ENCODE peak calls at places on chromosomes 13 and 19, in eight cellular contexts. S, A, T, L, Y, Z, X and K are unnamed samples.

GRCh38 chr13:48950507-48950886 is 25.2 kb upstream of the FNDC3A start:
- DNase-seq in S (no peak), A (no peak), T (no peak), L (peak; percentile 20), Y (no peak), Z (no peak), X (peak; percentile 47), K (no peak)

GRCh38 chr13:88464851-88465250 is 793.7 kb downstream of the SLITRK5 start:
- DNase-seq in S (no peak), A (no peak), T (no peak), L (no peak), Y (no peak), Z (no peak), X (no peak), K (no peak)

GRCh38 chr19:40718774-40719391 is 2.0 kb downstream of the ITPKC start:
- DNase-seq in S (peak; percentile 77), A (peak; percentile 88), T (peak; percentile 91), L (peak; percentile 54), Y (peak; percentile 38), Z (peak; percentile 83), X (peak; percentile 67), K (peak; percentile 60)

GRCh38 chr19:18438331-18439024 is 545 bp upstream of the ISYNA1 start:
- DNase-seq in S (peak; percentile 88), A (peak; percentile 67), T (no peak), L (no peak), Y (no peak), Z (no peak), X (no peak), K (no peak)

GRCh38 chr13:42064259-42064658 is 15.8 kb downstream of the DGKH start:
- DNase-seq in S (no peak), A (no peak), T (no peak), L (peak; percentile 97), Y (no peak), Z (no peak), X (peak; percentile 95), K (no peak)

GRCh38 chr19:19543640-19544039 is 5.6 kb downstream of the CILP2 start:
- DNase-seq in S (no peak), A (no peak), T (no peak), L (no peak), Y (no peak), Z (no peak), X (no peak), K (no peak)

GRCh38 chr19:27974082-27974513 is 1238.9 kb downstream of the UQCRFS1 start:
- DNase-seq in S (peak; percentile 71), A (no peak), T (no peak), L (peak; percentile 56), Y (peak; percentile 31), Z (peak; percentile 10), X (peak; percentile 26), K (no peak)

GRCh38 chr19:16949496-16950023 is 60.8 kb downstream of the F2RL3 start:
- DNase-seq in S (no peak), A (no peak), T (no peak), L (no peak), Y (no peak), Z (no peak), X (no peak), K (peak; percentile 11)

GRCh38 chr19:28312269-28312668 is 900.7 kb downstream of the UQCRFS1 start:
- DNase-seq in S (no peak), A (no peak), T (no peak), L (no peak), Y (no peak), Z (no peak), X (no peak), K (no peak)

GRCh38 chr19:49347835-49348234 is 12.6 kb downstream of the CD37 start:
- DNase-seq in S (peak; percentile 54), A (no peak), T (no peak), L (peak; percentile 66), Y (peak; percentile 83), Z (peak; percentile 81), X (peak; percentile 86), K (no peak)

GRCh38 chr19:32719611-32720059 is at the start of gene TDRD12:
- DNase-seq in S (peak; percentile 78), A (no peak), T (no peak), L (no peak), Y (no peak), Z (no peak), X (no peak), K (no peak)

GRCh38 chr19:41328818-41329220 is 18.8 kb downstream of the CCDC97 start:
- DNase-seq in S (no peak), A (peak; percentile 57), T (no peak), L (no peak), Y (no peak), Z (no peak), X (no peak), K (no peak)

GRCh38 chr19:1935484-1936208 is 5.3 kb upstream of the CSNK1G2 start:
- DNase-seq in S (peak; percentile 65), A (peak; percentile 80), T (no peak), L (peak; percentile 45), Y (peak; percentile 75), Z (no peak), X (peak; percentile 52), K (no peak)

GRCh38 chr13:66225071-66225470 is 1005.1 kb downstream of the PCDH9 start:
- DNase-seq in S (no peak), A (no peak), T (no peak), L (no peak), Y (no peak), Z (no peak), X (no peak), K (no peak)

GRCh38 chr19:35093430-35093829 is 22.2 kb upstream of the FXYD3 start:
- DNase-seq in S (no peak), A (no peak), T (no peak), L (no peak), Y (no peak), Z (no peak), X (no peak), K (no peak)

GRCh38 chr13:40189885-40190655 is 476.4 kb downstream of the FOXO1 start:
- DNase-seq in S (peak; percentile 84), A (no peak), T (no peak), L (peak; percentile 11), Y (no peak), Z (no peak), X (no peak), K (no peak)

GRCh38 chr19:18470153-18470552 is 32.2 kb upstream of the ISYNA1 start:
- DNase-seq in S (no peak), A (no peak), T (no peak), L (no peak), Y (peak; percentile 41), Z (no peak), X (no peak), K (peak; percentile 74)

GRCh38 chr13:38636106-38636505 is 50.8 kb upstream of the FREM2 start:
- DNase-seq in S (no peak), A (no peak), T (no peak), L (no peak), Y (no peak), Z (no peak), X (no peak), K (no peak)

GRCh38 chr19:39870171-39870971 is 24.2 kb upstream of the FBL start:
- DNase-seq in S (no peak), A (no peak), T (no peak), L (no peak), Y (no peak), Z (no peak), X (no peak), K (no peak)

DNA sequence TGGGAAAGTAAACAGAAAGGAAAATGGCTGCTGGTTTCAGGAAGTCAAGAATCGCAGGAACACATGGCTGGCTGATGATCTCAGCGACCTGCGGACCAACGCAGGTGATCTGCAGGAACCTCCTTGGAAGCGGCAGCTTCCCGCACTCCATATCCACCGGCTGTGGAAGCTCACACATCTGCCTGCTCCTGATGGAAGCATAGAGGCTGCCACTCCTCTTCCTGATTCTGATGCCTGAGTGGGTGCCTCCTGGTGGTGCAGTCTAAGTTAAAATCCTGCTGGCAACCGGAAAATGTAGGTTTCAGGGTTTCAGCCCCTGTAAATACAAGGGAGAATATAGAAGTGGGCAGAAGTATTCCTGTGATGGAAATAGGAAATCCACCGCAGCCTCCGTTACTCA is 75.5 kb downstream of the TNFSF13B start:
- DNase-seq in S (no peak), A (no peak), T (no peak), L (no peak), Y (no peak), Z (no peak), X (no peak), K (no peak)
- TF ChIP-seq CTCF in S (no peak), A (no peak), T (no peak), L (no peak), Y (no peak), Z (no peak), X (no peak), K (no peak)

DNA sequence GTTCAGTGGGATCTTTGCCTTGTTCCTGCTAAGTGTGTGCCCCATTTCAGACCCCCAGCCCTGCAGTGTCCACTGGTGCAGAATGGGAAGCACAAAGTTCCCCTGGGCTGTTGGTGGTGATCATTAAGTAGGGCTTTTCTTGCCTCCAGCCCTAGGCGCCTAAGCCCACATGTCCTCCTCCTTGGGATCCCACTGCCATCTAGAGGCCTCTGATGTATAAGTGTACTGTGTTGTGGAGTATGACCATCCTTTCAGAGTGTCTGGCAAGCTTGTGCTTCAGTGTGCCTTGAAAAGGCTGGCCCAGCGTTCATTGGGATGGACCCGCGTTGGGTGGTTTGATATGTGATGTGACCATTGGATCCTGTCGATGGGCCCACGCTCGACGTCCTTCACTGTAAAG is 71.2 kb downstream of the WASF3 start:
- DNase-seq in S (peak; percentile 32), A (no peak), T (no peak), L (peak; percentile 34), Y (peak; percentile 10), Z (no peak), X (peak; percentile 53), K (no peak)
- TF ChIP-seq CTCF in S (no peak), A (no peak), T (no peak), L (peak; percentile 26), Y (no peak), Z (no peak), X (peak; percentile 27), K (no peak)

GRCh38 chr13:23741879-23742510 is 147.2 kb downstream of the MIPEP start:
- DNase-seq in S (no peak), A (no peak), T (no peak), L (no peak), Y (peak; percentile 29), Z (peak; percentile 44), X (peak; percentile 15), K (no peak)
- TF ChIP-seq CTCF in S (peak; percentile 3), A (peak; percentile 15), T (peak; percentile 36), L (no peak), Y (peak; percentile 75), Z (peak; percentile 16), X (peak; percentile 48), K (no peak)

DNA sequence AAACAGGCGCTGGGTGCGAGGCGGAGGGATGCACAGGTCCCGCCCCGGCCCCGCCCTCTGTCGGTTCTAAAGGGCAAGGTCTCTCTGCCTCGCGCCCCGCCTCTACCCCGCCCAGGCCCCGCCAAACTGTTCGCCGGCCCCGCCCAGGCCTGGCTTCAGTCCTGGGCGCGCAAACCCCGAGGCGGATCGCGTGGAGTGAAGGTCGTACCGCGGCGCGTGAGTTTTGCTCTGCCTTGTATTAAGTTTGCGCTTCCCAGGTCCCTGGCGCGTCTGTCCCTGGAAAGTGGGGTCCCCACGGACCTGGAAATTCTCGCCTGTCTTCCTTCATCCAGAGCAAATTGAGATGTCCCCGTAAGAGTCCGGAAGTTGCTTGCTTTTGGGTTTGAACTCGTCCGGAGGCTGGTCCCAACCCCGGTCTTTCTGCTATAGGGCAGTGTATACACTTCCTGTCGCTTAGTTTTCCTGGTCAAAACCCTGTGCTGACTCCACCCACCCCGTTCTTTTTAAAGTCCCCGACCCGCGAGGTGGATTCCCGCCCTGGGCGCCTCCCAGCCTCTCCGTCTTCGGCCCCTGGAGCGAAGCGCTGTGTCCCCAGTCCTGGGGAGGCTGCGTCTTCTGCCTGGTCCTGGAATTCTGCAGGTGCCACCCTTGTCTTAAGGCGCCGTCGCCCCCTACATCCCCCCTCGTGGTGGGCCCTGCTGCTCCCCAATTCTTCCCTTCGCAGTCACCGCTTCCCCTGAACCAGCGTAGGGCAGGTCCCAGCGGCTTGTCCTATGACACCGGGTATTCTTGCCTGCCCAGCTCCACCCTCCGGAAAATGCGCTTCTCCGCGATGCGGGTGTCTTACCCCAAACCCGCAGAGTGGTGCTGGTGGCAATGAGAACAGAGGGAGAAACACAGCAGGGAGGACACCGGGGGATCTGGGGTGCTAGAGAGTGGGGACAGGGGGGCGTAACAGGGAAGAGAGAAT is 8.6 kb downstream of the ZNF808 start:
- DNase-seq in S (peak; percentile 94), A (peak; percentile 93), T (peak; percentile 90), L (peak; percentile 80), Y (peak; percentile 92), Z (no peak), X (peak; percentile 70), K (peak; percentile 81)
- TF ChIP-seq CTCF in S (peak; percentile 9), A (no peak), T (peak; percentile 31), L (peak; percentile 7), Y (no peak), Z (no peak), X (no peak), K (no peak)